ENCODE peak calls at places on chromosomes 1 and 21, in six cellular contexts. D, V, J, L, Y and P are unnamed samples.
A peak's percentile ranks its signal among the peaks of the same experiment; 100 is the strongest.

GRCh38 chr1:221302357-221303147 is 423.3 kb downstream of the HLX start:
- DNase-seq in L (no peak), J (no peak), D (no peak), V (no peak), Y (no peak), P (no peak)

GRCh38 chr1:103561612-103562395 is 9.6 kb upstream of the AMY2B start:
- DNase-seq in L (no peak), V (no peak), Y (peak; percentile 15), D (no peak), J (no peak), P (no peak)

GRCh38 chr1:193905288-193906085 is 719.1 kb upstream of the B3GALT2 start:
- DNase-seq in J (no peak), L (no peak), D (no peak), Y (no peak), V (no peak), P (no peak)

GRCh38 chr1:64934115-64934880 is 32.1 kb downstream of the JAK1 start:
- DNase-seq in L (no peak), D (no peak), J (no peak), Y (no peak), V (no peak), P (no peak)

GRCh38 chr1:26838474-26839338 is 12.2 kb downstream of the ZDHHC18 start:
- DNase-seq in V (no peak), J (peak; percentile 72), Y (peak; percentile 82), D (no peak), L (no peak), P (peak; percentile 48)

GRCh38 chr1:211424018-211424417 is 67.9 kb downstream of the RD3 start:
- DNase-seq in J (no peak), Y (no peak), V (no peak), D (no peak), L (no peak), P (no peak)

GRCh38 chr1:58442114-58442513 is 104.4 kb downstream of the OMA1 start:
- DNase-seq in V (peak; percentile 27), Y (no peak), D (no peak), J (no peak), L (no peak), P (no peak)

GRCh38 chr1:178539291-178539690 is 26.4 kb downstream of the TEX35 start:
- DNase-seq in J (no peak), L (no peak), D (no peak), V (no peak), Y (no peak), P (no peak)

GRCh38 chr1:17109897-17110554 is 9.2 kb downstream of the PADI2 start:
- DNase-seq in L (no peak), Y (no peak), V (no peak), D (no peak), J (no peak), P (no peak)

GRCh38 chr21:42570841-42571387 is 57.3 kb downstream of the SLC37A1 start:
- DNase-seq in D (no peak), Y (no peak), J (no peak), V (peak; percentile 75), L (no peak), P (no peak)
- TF ChIP-seq TAF1 in D (no peak), Y (no peak), J (no peak), V (no peak), L (no peak), P (no peak)

GRCh38 chr1:230542681-230543080 is 99.6 kb upstream of the COG2 start:
- DNase-seq in Y (no peak), V (no peak), L (no peak), D (no peak), J (no peak), P (no peak)
- TF ChIP-seq TAF1 in Y (no peak), V (no peak), L (no peak), D (no peak), J (no peak), P (no peak)

GRCh38 chr1:235008239-235008638 is 120.4 kb downstream of the TOMM20 start:
- DNase-seq in Y (no peak), L (no peak), V (no peak), D (no peak), J (no peak), P (no peak)

GRCh38 chr1:235004276-235004675 is 124.4 kb downstream of the TOMM20 start:
- DNase-seq in L (no peak), D (no peak), Y (no peak), J (no peak), V (no peak), P (no peak)

GRCh38 chr1:235004840-235005391 is 123.7 kb downstream of the TOMM20 start:
- DNase-seq in V (no peak), J (no peak), Y (no peak), L (no peak), D (no peak), P (no peak)

GRCh38 chr1:235006816-235007215 is 121.8 kb downstream of the TOMM20 start:
- DNase-seq in L (no peak), Y (no peak), V (no peak), J (no peak), D (no peak), P (no peak)

GRCh38 chr1:235006132-235006721 is 122.4 kb downstream of the TOMM20 start:
- DNase-seq in D (no peak), L (no peak), Y (peak; percentile 74), V (no peak), J (no peak), P (no peak)
- TF ChIP-seq TAF1 in D (no peak), L (no peak), Y (no peak), V (no peak), J (no peak), P (no peak)

DNA sequence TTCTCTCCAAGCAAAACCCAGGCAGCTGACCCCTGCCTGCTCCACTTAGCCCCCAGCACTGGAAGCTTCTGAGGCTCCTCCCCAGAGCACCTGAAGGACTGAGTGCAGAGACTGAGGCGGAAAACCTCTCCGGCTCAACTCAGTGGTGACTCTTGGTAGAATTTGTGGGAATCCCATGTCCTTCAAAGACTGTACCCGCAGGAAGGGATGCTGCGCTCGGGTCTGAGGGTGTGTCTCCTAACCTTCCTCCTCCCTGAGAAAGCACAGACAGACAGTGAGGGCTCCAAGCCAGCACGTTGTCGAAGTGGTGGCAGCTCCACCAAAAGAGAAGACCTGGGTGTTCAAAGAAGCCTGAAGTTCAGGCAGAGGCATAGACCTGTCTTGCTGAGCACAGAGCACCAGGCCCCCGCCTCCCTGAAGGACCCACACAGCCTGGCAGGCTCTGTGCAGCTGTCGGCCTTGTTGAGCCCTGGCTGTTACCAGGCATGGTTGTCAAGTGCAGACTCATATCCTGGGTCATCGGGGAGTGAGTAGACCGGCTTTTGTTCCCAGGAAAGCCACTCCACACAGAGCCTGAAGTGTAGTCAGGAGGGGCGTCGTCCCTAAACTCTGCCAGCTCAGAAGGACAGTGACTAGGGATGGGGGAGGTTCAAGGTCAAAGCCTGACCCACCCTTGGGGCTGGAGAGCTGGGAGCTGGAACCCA is 36.7 kb downstream of the CSMD2 start:
- DNase-seq in V (no peak), D (no peak), J (no peak), Y (no peak), L (no peak), P (no peak)
- TF ChIP-seq TAF1 in V (no peak), D (no peak), J (no peak), Y (no peak), L (no peak), P (no peak)